ENCODE peak calls at places on chromosomes 12 and 14, in five cellular contexts. J is aorta, K is keratinocyte, H is neuronal stem cell, S is lung. T is an unnamed sample.

GRCh38 chr12:3596703-3597472 is 105.9 kb downstream of the PRMT8 start:
- DNase-seq in J (no peak), K (no peak), H (no peak), S (no peak), T (no peak)

GRCh38 chr12:66268562-66268961 is 33.7 kb upstream of the HELB start:
- DNase-seq in J (no peak), K (no peak), H (no peak), S (no peak), T (no peak)

GRCh38 chr12:51863363-51863920 is 14.9 kb upstream of the FIGNL2 start:
- DNase-seq in J (peak), K (no peak), H (peak), S (no peak), T (no peak)

GRCh38 chr12:48973992-48974673 is 2.6 kb upstream of the WNT10B start:
- DNase-seq in J (peak), K (no peak), H (no peak), S (no peak), T (no peak)

GRCh38 chr14:41973178-41973577 is 366.5 kb downstream of the LRFN5 start:
- DNase-seq in J (no peak), K (no peak), H (no peak), S (no peak), T (no peak)

GRCh38 chr12:27226319-27226984 is 17.6 kb upstream of the STK38L start:
- DNase-seq in J (no peak), K (no peak), H (no peak), S (no peak), T (no peak)

GRCh38 chr12:67826946-67827719 is 162.1 kb upstream of the IFNG-AS1 start:
- DNase-seq in J (no peak), K (no peak), H (no peak), S (no peak), T (no peak)

GRCh38 chr14:97298331-97298730 is 501.1 kb downstream of the VRK1 start:
- DNase-seq in J (no peak), K (no peak), H (no peak), S (no peak), T (no peak)

GRCh38 chr12:81284137-81284536 is 206.3 kb downstream of the ACSS3 start:
- DNase-seq in J (no peak), K (no peak), H (no peak), S (no peak), T (no peak)

GRCh38 chr12:26953447-26953846 is 15.2 kb downstream of the FGFR1OP2 start:
- DNase-seq in J (peak), K (no peak), H (no peak), S (no peak), T (no peak)

GRCh38 chr12:65948320-65949008 is 124.2 kb downstream of the HMGA2 start:
- DNase-seq in J (peak), K (peak), H (no peak), S (peak), T (peak)

GRCh38 chr12:10115890-10116289 is 14.1 kb downstream of the CLEC7A start:
- DNase-seq in J (no peak), K (no peak), H (no peak), S (no peak), T (no peak)

GRCh38 chr14:85572845-85573244 is 42.9 kb downstream of the FLRT2 start:
- DNase-seq in J (no peak), K (peak), H (no peak), S (no peak), T (no peak)

GRCh38 chr12:28870839-28871440 is 278.1 kb upstream of the FAR2 start:
- DNase-seq in J (no peak), K (no peak), H (no peak), S (no peak), T (no peak)

GRCh38 chr14:49106721-49107689 is 479.2 kb downstream of the RPS29 start:
- DNase-seq in J (no peak), K (no peak), H (no peak), S (no peak), T (peak)

GRCh38 chr14:58793096-58793740 is 155.5 kb downstream of the DACT1 start:
- DNase-seq in J (no peak), K (no peak), H (no peak), S (no peak), T (no peak)

GRCh38 chr12:76762556-76762955 is 1.4 kb upstream of the ZDHHC17 start:
- DNase-seq in J (no peak), K (no peak), H (peak), S (no peak), T (no peak)

GRCh38 chr12:95724767-95725166 is 65.8 kb downstream of the NTN4 start:
- DNase-seq in J (no peak), K (no peak), H (no peak), S (no peak), T (no peak)

GRCh38 chr12:107645630-107646333 is 39.8 kb upstream of the PWP1 start:
- DNase-seq in J (no peak), K (no peak), H (peak), S (no peak), T (no peak)

GRCh38 chr12:105813201-105813600 is 325.6 kb downstream of the NUAK1 start:
- DNase-seq in J (no peak), K (no peak), H (peak), S (no peak), T (no peak)

GRCh38 chr14:91882369-91882768 is 15.0 kb upstream of the TC2N start:
- DNase-seq in J (no peak), K (no peak), H (no peak), S (no peak), T (no peak)

GRCh38 chr12:127194176-127194575 is 1072.8 kb upstream of the TMEM132C start:
- DNase-seq in J (no peak), K (no peak), H (no peak), S (no peak), T (no peak)

GRCh38 chr12:12511021-12511783 is 51.5 kb downstream of the DUSP16 start:
- DNase-seq in J (no peak), K (peak), H (no peak), S (no peak), T (no peak)

GRCh38 chr14:99654235-99655000 is 9.5 kb downstream of the HHIPL1 start:
- DNase-seq in J (peak), K (no peak), H (no peak), S (peak), T (peak)

GRCh38 chr12:55682087-55682796 is 25.5 kb downstream of the ITGA7 start:
- DNase-seq in J (no peak), K (no peak), H (no peak), S (no peak), T (no peak)

GRCh38 chr12:58764100-58764953 is 156.0 kb downstream of the LRIG3 start:
- DNase-seq in J (no peak), K (no peak), H (no peak), S (no peak), T (no peak)

GRCh38 chr14:75717729-75718128 is 56.7 kb downstream of the TTLL5 start:
- DNase-seq in J (no peak), K (no peak), H (no peak), S (no peak), T (no peak)

GRCh38 chr12:110179291-110179690 is 55.1 kb downstream of the IFT81 start:
- DNase-seq in J (peak), K (peak), H (no peak), S (no peak), T (peak)

GRCh38 chr12:109708939-109709338 is 4.7 kb upstream of the FAM222A start:
- DNase-seq in J (no peak), K (no peak), H (no peak), S (no peak), T (no peak)

GRCh38 chr12:53973093-53974042 is at the start of gene HOXC11:
- DNase-seq in J (no peak), K (no peak), H (no peak), S (no peak), T (no peak)
- H3K4me3 ChIP-seq in J (no peak), K (peak), H (no peak), S (no peak), T (no peak)

GRCh38 chr12:78760906-78761305 is 103.7 kb upstream of the SYT1 start:
- DNase-seq in J (no peak), K (no peak), H (no peak), S (no peak), T (no peak)
- H3K4me3 ChIP-seq in J (no peak), K (no peak), H (no peak), S (no peak), T (no peak)

GRCh38 chr14:78302841-78303240 is 132.7 kb downstream of the NRXN3 start:
- DNase-seq in J (no peak), K (no peak), H (no peak), S (no peak), T (no peak)

GRCh38 chr14:78291958-78292357 is 121.8 kb downstream of the NRXN3 start:
- DNase-seq in J (no peak), K (no peak), H (no peak), S (no peak), T (no peak)

GRCh38 chr14:78297843-78298242 is 127.7 kb downstream of the NRXN3 start:
- DNase-seq in J (no peak), K (no peak), H (no peak), S (no peak), T (no peak)
- H3K4me3 ChIP-seq in J (no peak), K (no peak), H (no peak), S (no peak), T (no peak)

DNA sequence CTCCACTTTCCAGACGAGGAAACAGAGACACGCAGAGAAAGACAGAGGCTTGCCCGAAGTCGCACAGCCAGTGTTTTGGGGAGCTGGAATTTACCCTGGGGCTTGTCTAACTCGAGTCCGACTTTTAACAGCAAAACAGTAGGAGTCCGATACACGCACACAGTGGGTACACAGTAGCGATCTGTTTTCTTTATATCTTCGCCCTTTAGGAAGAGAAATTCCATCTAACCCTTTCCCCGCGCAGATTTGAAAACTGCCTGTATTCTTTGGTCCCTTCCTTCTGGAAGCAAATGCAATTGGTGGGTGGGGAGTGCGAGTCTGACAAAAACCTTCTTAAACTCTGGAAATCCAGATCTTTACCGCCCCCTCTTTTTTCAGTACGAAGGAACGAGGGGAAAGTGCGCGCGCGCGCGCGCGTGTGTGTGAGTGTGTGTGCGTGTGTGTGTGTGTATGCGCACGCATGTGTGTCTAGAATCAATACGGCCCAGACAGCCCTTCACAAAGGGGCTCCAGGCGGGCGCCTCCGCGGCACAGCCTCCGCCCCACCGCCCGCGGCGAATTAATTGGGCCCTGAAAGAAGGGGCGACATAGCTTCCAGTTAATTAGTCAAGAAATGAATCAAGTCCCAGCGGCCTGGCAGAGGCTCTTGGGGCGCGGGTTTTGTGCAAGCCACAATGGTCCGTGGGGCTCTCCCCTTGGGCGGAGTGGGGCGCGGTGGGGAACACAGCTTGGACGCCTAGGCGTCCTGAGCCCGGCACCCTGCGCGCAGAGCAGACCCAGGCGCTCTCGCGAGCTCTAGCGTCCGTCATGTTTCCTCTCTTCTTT is 14.0 kb upstream of the TBX3 start:
- DNase-seq in J (no peak), K (no peak), H (peak), S (no peak), T (no peak)
- H3K4me3 ChIP-seq in J (no peak), K (peak), H (no peak), S (no peak), T (no peak)

GRCh38 chr14:23008836-23009235 is 1.1 kb downstream of the C14orf93 start:
- DNase-seq in J (no peak), K (no peak), H (no peak), S (no peak), T (no peak)

GRCh38 chr14:23002592-23002991 is 7.4 kb downstream of the C14orf93 start:
- DNase-seq in J (no peak), K (no peak), H (no peak), S (no peak), T (no peak)

GRCh38 chr14:23006544-23007419 is 3.2 kb downstream of the C14orf93 start:
- DNase-seq in J (peak), K (peak), H (peak), S (peak), T (peak)

GRCh38 chr14:23005451-23005850 is 4.5 kb downstream of the C14orf93 start:
- DNase-seq in J (no peak), K (no peak), H (no peak), S (no peak), T (no peak)

DNA sequence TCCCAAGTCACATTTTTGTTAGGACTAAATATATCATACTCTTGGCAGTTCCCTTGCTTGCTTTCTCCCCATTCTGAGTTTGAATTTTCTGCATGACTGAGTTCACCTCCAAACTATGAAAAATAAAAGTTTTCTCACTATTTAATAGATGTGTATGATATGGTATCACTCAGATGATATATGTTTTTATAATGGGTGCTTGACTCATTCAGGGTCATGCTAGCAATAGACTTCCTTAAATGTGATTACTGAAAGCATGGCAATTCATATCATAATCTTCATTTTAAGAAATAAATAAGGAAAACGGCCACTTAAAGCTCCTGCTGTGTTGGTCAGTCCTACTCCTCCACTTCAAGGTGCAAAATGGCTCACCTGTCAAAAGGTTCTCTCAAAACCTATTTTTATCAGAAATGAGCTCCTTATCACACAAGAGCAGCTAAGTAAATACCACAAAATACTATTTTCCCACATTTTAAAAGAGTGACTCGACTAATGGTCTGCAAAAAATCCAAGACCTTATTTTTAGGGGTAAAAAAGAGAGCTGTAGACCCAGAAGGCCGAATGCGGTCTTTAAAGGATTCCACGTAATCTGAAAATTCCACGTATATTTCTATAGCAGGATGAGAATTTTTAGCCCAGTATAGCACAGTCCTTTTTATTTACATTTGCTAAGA is 3.9 kb downstream of the C14orf93 start:
- DNase-seq in J (no peak), K (no peak), H (no peak), S (no peak), T (no peak)
- H3K4me3 ChIP-seq in J (peak), K (peak), H (no peak), S (no peak), T (peak)

GRCh38 chr12:6375269-6376078 is at the start of gene SCNN1A:
- DNase-seq in J (peak), K (no peak), H (no peak), S (peak), T (no peak)

GRCh38 chr12:6376079-6376941 is 947 bp upstream of the SCNN1A start:
- DNase-seq in J (peak), K (peak), H (no peak), S (peak), T (peak)

GRCh38 chr12:6378709-6379427 is 3.5 kb upstream of the SCNN1A start:
- DNase-seq in J (peak), K (no peak), H (no peak), S (no peak), T (no peak)

GRCh38 chr12:6377667-6377994 is 2.3 kb upstream of the SCNN1A start:
- DNase-seq in J (peak), K (no peak), H (no peak), S (peak), T (peak)

GRCh38 chr12:6376965-6377666 is 1.8 kb upstream of the SCNN1A start:
- DNase-seq in J (peak), K (no peak), H (no peak), S (no peak), T (no peak)
- H3K4me3 ChIP-seq in J (no peak), K (peak), H (no peak), S (no peak), T (no peak)